ENCODE peak calls at places on chromosomes 4 and X, in four cellular contexts. I is anterior cingulate cortex, P is Panc1, E is lung. Z is an unnamed sample.

GRCh38 chrX:74382613-74383012 is 38.7 kb upstream of the SLC16A2 start:
- DNase-seq in I (peak; percentile 6), P (peak; percentile 52), E (peak; percentile 75), Z (peak; percentile 22)

GRCh38 chr4:186781032-186781917 is 57.6 kb upstream of the FAT1 start:
- DNase-seq in I (no peak), P (no peak), E (no peak), Z (no peak)

GRCh38 chr4:24643774-24644520 is 59.6 kb upstream of the DHX15 start:
- DNase-seq in I (no peak), P (no peak), E (no peak), Z (no peak)

GRCh38 chrX:19769467-19769866 is 117.9 kb downstream of the SH3KBP1 start:
- DNase-seq in I (no peak), P (no peak), E (no peak), Z (no peak)

GRCh38 chrX:10922158-10922557 is 189.0 kb upstream of the HCCS start:
- DNase-seq in I (no peak), P (no peak), E (no peak), Z (peak; percentile 10)

GRCh38 chrX:30822068-30822671 is 66.9 kb downstream of the TAB3 start:
- DNase-seq in I (no peak), P (no peak), E (no peak), Z (no peak)

GRCh38 chr4:145879598-145879997 is 59.0 kb downstream of the ZNF827 start:
- DNase-seq in I (no peak), P (no peak), E (no peak), Z (no peak)

GRCh38 chr4:21181716-21182115 is 481.5 kb downstream of the PACRGL start:
- DNase-seq in I (no peak), P (no peak), E (no peak), Z (no peak)

GRCh38 chr4:81084029-81084428 is 53.5 kb downstream of the BMP3 start:
- DNase-seq in I (no peak), P (peak; percentile 17), E (no peak), Z (no peak)

GRCh38 chrX:24398766-24399165 is 38.3 kb downstream of the SUPT20HL1 start:
- DNase-seq in I (no peak), P (no peak), E (no peak), Z (no peak)

GRCh38 chr4:83223781-83224180 is 60.8 kb downstream of the COQ2 start:
- DNase-seq in I (no peak), P (no peak), E (no peak), Z (no peak)

GRCh38 chr4:20565075-20565721 is 135.1 kb upstream of the PACRGL start:
- DNase-seq in I (no peak), P (no peak), E (no peak), Z (peak; percentile 8)

GRCh38 chrX:36431819-36432218 is 512.3 kb downstream of the CFAP47 start:
- DNase-seq in I (no peak), P (no peak), E (no peak), Z (no peak)

GRCh38 chrX:103556941-103557340 is 28.4 kb upstream of the TCEAL4 start:
- DNase-seq in I (no peak), P (no peak), E (no peak), Z (no peak)

GRCh38 chr4:170230242-170230641 is 140.5 kb upstream of the AADAT start:
- DNase-seq in I (no peak), P (no peak), E (no peak), Z (no peak)

GRCh38 chrX:43655961-43656494 is at the start of gene MAOA:
- DNase-seq in I (peak; percentile 61), P (no peak), E (peak; percentile 84), Z (no peak)

GRCh38 chr4:73662709-73663546 is 42.7 kb upstream of the RASSF6 start:
- DNase-seq in I (no peak), P (no peak), E (no peak), Z (peak; percentile 28)

GRCh38 chr4:169337510-169337909 is 66.8 kb upstream of the SH3RF1 start:
- DNase-seq in I (no peak), P (no peak), E (no peak), Z (no peak)

GRCh38 chr4:4914965-4915845 is 55.7 kb downstream of the MSX1 start:
- DNase-seq in I (no peak), P (no peak), E (no peak), Z (no peak)

GRCh38 chrX:54921427-54922021 is 900 bp downstream of the TRO start:
- DNase-seq in I (peak; percentile 70), P (no peak), E (no peak), Z (peak; percentile 35)

GRCh38 chr4:91288702-91289311 is 1015.0 kb upstream of the GRID2 start:
- DNase-seq in I (no peak), P (no peak), E (no peak), Z (no peak)

GRCh38 chr4:129064717-129065116 is 28.6 kb downstream of the SCLT1 start:
- DNase-seq in I (no peak), P (no peak), E (no peak), Z (no peak)

GRCh38 chr4:1972414-1972813 is 36.4 kb downstream of the NELFA start:
- DNase-seq in I (no peak), P (no peak), E (no peak), Z (no peak)

GRCh38 chrX:149540133-149540620 is 635 bp upstream of the EOLA1 start:
- DNase-seq in I (peak; percentile 88), P (no peak), E (peak; percentile 90), Z (peak; percentile 10)

GRCh38 chr4:476501-476900 is 22.5 kb downstream of the ZNF721 start:
- DNase-seq in I (no peak), P (no peak), E (no peak), Z (no peak)

GRCh38 chr4:104490096-104490769 is 4.5 kb downstream of the CXXC4 start:
- DNase-seq in I (peak; percentile 29), P (no peak), E (no peak), Z (no peak)

GRCh38 chr4:52914051-52914605 is 52.0 kb downstream of the RASL11B start:
- DNase-seq in I (no peak), P (no peak), E (no peak), Z (no peak)

GRCh38 chr4:100367451-100367850 is 150.4 kb downstream of the EMCN start:
- DNase-seq in I (no peak), P (no peak), E (no peak), Z (no peak)

GRCh38 chr4:111506706-111507105 is 638.5 kb upstream of the FAM241A start:
- DNase-seq in I (no peak), P (no peak), E (no peak), Z (no peak)

GRCh38 chr4:184988611-184989010 is 29.7 kb upstream of the HELT start:
- DNase-seq in I (no peak), P (no peak), E (no peak), Z (no peak)

GRCh38 chrX:97876697-97877407 is 993.1 kb downstream of the RPA4 start:
- DNase-seq in I (no peak), P (no peak), E (no peak), Z (no peak)

GRCh38 chrX:48911407-48912182 is at the start of gene SLC35A2:
- DNase-seq in I (peak; percentile 76), P (no peak), E (peak; percentile 88), Z (no peak)

Z was measured in SK-N-MC.